ENCODE peak calls at places on chromosomes 4 and X, in seven cellular contexts. L is mesendoderm, J is H9, H is IMR-90, K is H1, P is neuronal stem cell, I is trophoblast cell. T is an unnamed sample.

GRCh38 chr4:118865091-118865708 is 23.5 kb upstream of the SYNPO2 start:
- DNase-seq in L (peak; percentile 89), I (peak; percentile 78), H (peak; percentile 64), P (peak; percentile 17), J (peak; percentile 77), K (no peak), T (peak; percentile 60)

GRCh38 chr4:4752576-4753401 is 106.7 kb upstream of the MSX1 start:
- DNase-seq in J (no peak), L (no peak), H (no peak), K (no peak), I (no peak), P (no peak), T (peak; percentile 46)

GRCh38 chrX:68490644-68491043 is 8.2 kb upstream of the YIPF6 start:
- DNase-seq in J (no peak), P (no peak), K (no peak), I (peak; percentile 65), H (peak; percentile 14), L (peak; percentile 34), T (peak; percentile 45)

GRCh38 chr4:133157460-133158160 is 8.5 kb downstream of the PCDH10 start:
- DNase-seq in K (no peak), I (no peak), P (no peak), L (peak; percentile 14), J (no peak), H (no peak), T (no peak)

GRCh38 chrX:24694825-24695224 is 1.1 kb downstream of the POLA1 start:
- DNase-seq in P (no peak), J (no peak), H (peak; percentile 2), L (no peak), K (no peak), I (no peak), T (peak; percentile 3)

GRCh38 chr4:22514431-22514830 is 1.4 kb downstream of the ADGRA3 start:
- DNase-seq in I (no peak), H (peak; percentile 43), P (no peak), K (no peak), L (no peak), J (no peak), T (peak; percentile 49)

GRCh38 chrX:30504309-30504708 is 73.3 kb downstream of the TASL start:
- DNase-seq in H (peak; percentile 41), K (no peak), I (peak; percentile 72), L (peak; percentile 20), P (peak; percentile 30), J (no peak), T (peak; percentile 42)

GRCh38 chrX:42119076-42119475 is 195.7 kb upstream of the CASK start:
- DNase-seq in L (peak; percentile 19), P (no peak), H (peak; percentile 72), K (no peak), I (no peak), J (no peak), T (peak; percentile 78)

GRCh38 chr4:76377922-76378321 is 43.0 kb downstream of the CCDC158 start:
- DNase-seq in I (peak; percentile 48), J (no peak), H (peak; percentile 61), P (peak; percentile 32), L (peak; percentile 72), K (peak; percentile 63), T (peak; percentile 44)

GRCh38 chr4:79915276-79915675 is 157.8 kb downstream of the ANTXR2 start:
- DNase-seq in L (no peak), I (no peak), J (no peak), H (peak; percentile 15), K (no peak), P (no peak), T (peak; percentile 16)

GRCh38 chr4:45007499-45007898 is 281.1 kb upstream of the GNPDA2 start:
- DNase-seq in I (no peak), H (no peak), K (no peak), L (no peak), J (no peak), P (no peak), T (no peak)

GRCh38 chr4:15366660-15367059 is 61.2 kb upstream of the C1QTNF7 start:
- DNase-seq in P (no peak), K (no peak), L (peak; percentile 92), I (no peak), H (no peak), J (no peak), T (peak; percentile 53)

GRCh38 chrX:67545772-67546495 is 2.1 kb downstream of the AR start:
- DNase-seq in P (peak; percentile 8), K (peak; percentile 50), H (no peak), J (peak; percentile 34), I (no peak), L (peak; percentile 53), T (peak; percentile 51)

GRCh38 chrX:11113731-11114130 is 2.6 kb downstream of the HCCS start:
- DNase-seq in L (no peak), I (peak; percentile 5), J (no peak), H (peak; percentile 34), K (no peak), P (no peak), T (peak; percentile 32)

GRCh38 chr4:6673660-6674499 is 19.8 kb upstream of the S100P start:
- DNase-seq in K (peak; percentile 92), L (peak; percentile 97), H (peak; percentile 96), I (peak; percentile 93), P (peak; percentile 94), J (peak; percentile 96), T (peak; percentile 95)

GRCh38 chr4:93731448-93731847 is 97.1 kb upstream of the ATOH1 start:
- DNase-seq in H (peak; percentile 9), J (no peak), L (peak; percentile 78), K (no peak), P (no peak), I (peak; percentile 26), T (peak; percentile 18)

GRCh38 chr4:47390438-47391125 is 72.9 kb downstream of the COMMD8 start:
- DNase-seq in L (no peak), I (no peak), P (no peak), K (no peak), H (no peak), J (no peak), T (no peak)

GRCh38 chrX:135000516-135000915 is 9.7 kb downstream of the SMIM10 start:
- DNase-seq in P (no peak), J (no peak), K (no peak), H (peak; percentile 20), L (no peak), I (no peak), T (peak; percentile 30)

GRCh38 chrX:133741303-133741702 is 244.1 kb downstream of the GPC3 start:
- DNase-seq in H (peak; percentile 13), P (no peak), L (no peak), I (no peak), J (no peak), K (no peak), T (no peak)

DNA sequence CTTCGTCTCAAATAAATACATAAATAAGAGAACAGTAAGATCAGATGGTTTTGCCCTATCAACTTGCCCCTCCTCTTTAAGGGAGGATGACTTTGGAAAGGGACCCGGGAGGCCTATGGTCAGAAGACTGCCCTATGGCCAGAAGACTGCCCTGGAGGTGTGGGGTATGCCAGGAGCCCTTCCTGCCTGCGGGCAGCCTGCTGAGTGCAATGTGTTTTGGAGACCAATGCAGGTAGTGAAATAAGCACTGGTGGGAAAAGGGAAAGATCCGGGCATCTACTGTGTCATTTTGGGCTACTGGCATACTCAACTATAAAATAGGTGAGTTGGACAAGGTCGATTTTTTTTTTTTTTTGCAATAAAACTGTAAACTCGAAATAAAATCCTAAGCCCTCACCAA is 129.8 kb upstream of the SLC34A2 start:
- DNase-seq in I (peak; percentile 72), P (no peak), L (no peak), K (no peak), J (no peak), H (no peak), T (no peak)
- H3K4ac ChIP-seq in I (no peak overlapping the region), P (no peak overlapping the region), L (no peak overlapping the region), K (no peak overlapping the region), J (no peak overlapping the region), H (no peak overlapping the region), T (no peak overlapping the region)

DNA sequence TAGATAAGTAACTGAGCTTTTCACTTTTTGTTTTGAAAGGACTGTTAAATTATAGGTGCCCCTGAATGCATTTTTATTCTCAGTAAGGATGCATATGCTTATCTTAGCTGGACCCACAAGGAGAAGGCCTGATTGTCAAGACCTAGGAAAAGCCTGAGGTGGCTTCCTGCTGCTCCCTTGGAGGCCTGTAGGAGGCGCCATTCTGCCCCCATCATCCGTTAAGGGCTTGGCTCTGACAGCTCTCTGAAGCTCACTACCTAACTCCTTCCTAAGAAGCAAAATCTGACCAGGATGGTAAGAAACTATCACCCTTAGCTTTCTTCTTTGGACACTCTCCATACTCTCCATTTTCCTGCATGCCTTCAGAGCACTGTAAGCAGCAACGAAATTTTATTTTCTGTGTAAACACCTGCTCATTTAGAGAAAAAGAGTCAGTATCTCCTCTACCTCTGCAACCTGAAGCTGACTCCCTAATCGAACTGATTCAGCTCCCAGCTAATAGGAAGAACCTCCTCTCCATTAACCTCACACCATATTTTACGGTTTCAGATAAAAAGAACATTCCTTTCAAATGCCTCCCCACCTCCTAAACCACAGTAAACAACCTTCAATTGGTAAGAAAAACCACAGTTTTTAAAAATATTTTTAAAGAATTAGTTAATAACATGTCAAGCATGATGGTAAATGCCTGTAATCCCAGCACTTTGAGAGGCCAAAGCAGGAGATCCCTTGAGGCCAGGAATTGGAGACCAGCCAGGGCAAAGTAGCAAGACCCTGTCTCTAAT is 73.4 kb upstream of the EDNRA start:
- DNase-seq in H (no peak), I (no peak), P (no peak), K (peak; percentile 56), J (peak; percentile 63), L (peak; percentile 53), T (peak; percentile 47)
- H3K4ac ChIP-seq in H (no peak overlapping the region), I (no peak overlapping the region), P (no peak overlapping the region), K (no peak overlapping the region), J (no peak overlapping the region), L (no peak overlapping the region), T (no peak overlapping the region)

GRCh38 chr4:1154126-1154522 is 18.3 kb downstream of the SPON2 start:
- DNase-seq in L (no peak), K (no peak), J (no peak), I (no peak), P (no peak), H (no peak), T (no peak)
- H3K4ac ChIP-seq in L (no peak overlapping the region), K (no peak overlapping the region), J (no peak overlapping the region), I (no peak overlapping the region), P (no peak overlapping the region), H (no peak overlapping the region), T (no peak overlapping the region)

GRCh38 chr4:86837651-86838050 is 11.5 kb downstream of the SLC10A6 start:
- DNase-seq in L (no peak), I (no peak), J (no peak), H (no peak), K (no peak), P (no peak), T (peak; percentile 65)

GRCh38 chr4:86845593-86845992 is 3.6 kb downstream of the SLC10A6 start:
- DNase-seq in L (no peak), K (no peak), P (no peak), J (no peak), I (no peak), H (no peak), T (no peak)

GRCh38 chr4:86841309-86841708 is 7.9 kb downstream of the SLC10A6 start:
- DNase-seq in K (no peak), P (no peak), L (no peak), J (no peak), H (peak; percentile 48), I (no peak), T (no peak)

GRCh38 chr4:86838141-86838540 is 11.0 kb downstream of the SLC10A6 start:
- DNase-seq in L (no peak), I (no peak), H (no peak), P (no peak), J (no peak), K (no peak), T (no peak)

DNA sequence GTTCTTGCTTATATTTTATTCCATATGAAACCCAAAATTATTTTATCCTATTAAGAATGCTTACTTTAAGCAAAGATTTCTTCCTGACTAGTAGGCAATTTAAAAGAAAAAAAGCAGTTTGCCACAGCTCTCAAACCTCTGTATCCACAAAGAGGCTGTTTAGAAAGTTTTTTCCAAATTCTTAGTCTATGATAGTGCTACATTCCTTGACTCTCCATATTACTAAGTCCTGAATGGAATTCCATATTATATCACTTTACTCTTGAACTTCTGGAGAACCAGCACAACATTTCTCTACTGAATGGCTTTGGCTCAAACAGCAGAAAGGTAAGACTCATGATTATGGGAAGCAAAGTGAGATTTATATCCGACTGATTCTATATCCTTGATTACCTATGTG is 8.3 kb downstream of the SLC10A6 start:
- DNase-seq in H (peak; percentile 44), I (peak; percentile 48), K (no peak), P (no peak), J (no peak), L (no peak), T (no peak)
- H3K4ac ChIP-seq in H (peak overlapping the region; percentile 49), I (no peak overlapping the region), K (no peak overlapping the region), P (no peak overlapping the region), J (no peak overlapping the region), L (no peak overlapping the region), T (no peak overlapping the region)

T was measured in mesenchymal stem cell.